ENCODE peak calls at places on chromosome 12, in five cellular contexts. M is mammary epithelial cell, G is fibroblast of lung, O is PC-9, X is HCT116. U is an unnamed sample.

GRCh38 chr12:49748306-49748705 is 6.9 kb downstream of the TMBIM6 start:
- DNase-seq in M (no peak), G (no peak), O (no peak), X (no peak), U (peak; percentile 58)

GRCh38 chr12:40152783-40153383 is 47.0 kb upstream of the SLC2A13 start:
- DNase-seq in M (peak; percentile 41), G (peak; percentile 50), O (peak; percentile 29), X (peak; percentile 24), U (no peak)

GRCh38 chr12:26195641-26196423 is 459 bp downstream of the SSPN start:
- DNase-seq in M (peak; percentile 70), G (peak; percentile 52), O (peak; percentile 46), X (no peak), U (peak; percentile 75)

GRCh38 chr12:70660620-70661219 is 23.5 kb upstream of the PTPRB start:
- DNase-seq in M (peak; percentile 93), G (peak; percentile 37), O (peak; percentile 65), X (peak; percentile 18), U (peak; percentile 56)

GRCh38 chr12:71029302-71029701 is 108.8 kb upstream of the PTPRR start:
- DNase-seq in M (no peak), G (no peak), O (no peak), X (no peak), U (no peak)

GRCh38 chr12:40794087-40794486 is 101.8 kb downstream of the CNTN1 start:
- DNase-seq in M (no peak), G (no peak), O (no peak), X (no peak), U (no peak)

GRCh38 chr12:107903377-107904061 is 129.0 kb downstream of the ASCL4 start:
- DNase-seq in M (peak; percentile 23), G (no peak), O (no peak), X (no peak), U (no peak)

GRCh38 chr12:88681271-88681670 is 101.0 kb upstream of the KITLG start:
- DNase-seq in M (no peak), G (no peak), O (no peak), X (no peak), U (no peak)

GRCh38 chr12:23771230-23771949 is 178.1 kb downstream of the SOX5 start:
- DNase-seq in M (no peak), G (no peak), O (no peak), X (no peak), U (no peak)

GRCh38 chr12:4894019-4894418 is 15.7 kb upstream of the KCNA1 start:
- DNase-seq in M (no peak), G (no peak), O (no peak), X (no peak), U (no peak)

GRCh38 chr12:2557589-2557988 is 237.2 kb upstream of the FKBP4 start:
- DNase-seq in M (no peak), G (no peak), O (no peak), X (no peak), U (no peak)

GRCh38 chr12:105993766-105994165 is 145.0 kb downstream of the NUAK1 start:
- DNase-seq in M (no peak), G (no peak), O (no peak), X (no peak), U (no peak)

DNA sequence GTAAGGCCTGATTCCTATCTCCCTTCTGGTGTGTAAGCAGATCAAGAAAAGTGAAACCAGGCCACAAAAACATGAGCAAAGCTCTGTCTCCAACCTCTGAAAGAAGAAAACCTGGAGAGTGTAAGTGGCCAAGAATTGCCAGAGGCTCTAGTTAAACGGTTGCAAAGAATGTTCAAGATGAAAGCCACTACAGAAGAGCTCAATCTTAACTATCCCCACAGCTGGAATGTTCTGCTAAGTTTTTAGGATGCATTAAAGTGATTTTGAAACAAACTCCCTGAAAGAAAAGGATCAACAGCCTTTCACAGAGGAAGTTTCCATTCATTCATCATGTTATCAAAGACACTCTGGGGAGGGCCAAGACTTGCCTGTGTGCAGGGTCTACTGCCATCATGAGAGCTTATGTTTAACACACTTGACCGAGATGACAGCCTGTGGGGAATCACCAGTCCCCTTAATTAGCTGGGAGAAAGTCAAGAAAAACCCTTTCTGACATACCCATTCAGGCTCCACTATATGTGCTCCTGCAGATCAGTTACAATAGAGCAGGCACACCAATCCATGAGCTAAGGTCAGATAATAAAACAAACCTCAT is 128.0 kb upstream of the OVCH1 start:
- DNase-seq in M (no peak), G (peak; percentile 32), O (no peak), X (no peak), U (peak; percentile 3)
- H3K4me2 ChIP-seq in M (no peak overlapping the region), G (no peak overlapping the region), O (no peak overlapping the region), X (no peak overlapping the region), U (no peak overlapping the region)

DNA sequence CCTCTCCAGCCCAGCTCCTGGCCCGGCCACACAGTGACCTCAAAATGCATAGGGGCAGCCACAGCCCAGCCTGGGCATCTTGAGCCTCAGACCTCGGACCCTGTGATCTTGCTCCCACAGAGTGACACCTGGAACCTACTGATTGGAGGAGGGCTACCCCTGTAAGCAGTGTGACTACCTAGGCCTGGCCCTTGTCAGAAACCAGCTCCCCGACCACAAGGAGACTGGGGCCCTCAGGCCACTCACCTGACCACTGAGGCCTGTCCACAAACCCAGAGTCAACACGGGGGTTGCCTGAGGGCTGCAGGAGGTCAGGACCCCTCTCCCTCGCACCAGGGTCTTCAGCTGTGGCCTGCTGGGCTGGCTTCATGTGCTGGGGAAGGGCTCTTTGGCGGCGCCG is 9.0 kb downstream of the ANHX start:
- DNase-seq in M (no peak), G (no peak), O (no peak), X (no peak), U (no peak)
- H3K9me3 ChIP-seq in M (peaks cover 40% of the 10 kb centered on the region), G (no peaks in the 10 kb centered on the region), O (no peaks in the 10 kb centered on the region), X (no peaks in the 10 kb centered on the region), U (peaks cover under 1% of the 10 kb centered on the region)

GRCh38 chr12:131779027-131779426 is 49.2 kb upstream of the MMP17 start:
- DNase-seq in M (no peak), G (no peak), O (no peak), X (no peak), U (no peak)

GRCh38 chr12:131773582-131774221 is 54.5 kb upstream of the MMP17 start:
- DNase-seq in M (no peak), G (no peak), O (no peak), X (no peak), U (no peak)

GRCh38 chr12:131775904-131776889 is 52.0 kb upstream of the MMP17 start:
- DNase-seq in M (no peak), G (no peak), O (no peak), X (no peak), U (no peak)

GRCh38 chr12:131774576-131774975 is 53.6 kb upstream of the MMP17 start:
- DNase-seq in M (no peak), G (no peak), O (no peak), X (no peak), U (no peak)

DNA sequence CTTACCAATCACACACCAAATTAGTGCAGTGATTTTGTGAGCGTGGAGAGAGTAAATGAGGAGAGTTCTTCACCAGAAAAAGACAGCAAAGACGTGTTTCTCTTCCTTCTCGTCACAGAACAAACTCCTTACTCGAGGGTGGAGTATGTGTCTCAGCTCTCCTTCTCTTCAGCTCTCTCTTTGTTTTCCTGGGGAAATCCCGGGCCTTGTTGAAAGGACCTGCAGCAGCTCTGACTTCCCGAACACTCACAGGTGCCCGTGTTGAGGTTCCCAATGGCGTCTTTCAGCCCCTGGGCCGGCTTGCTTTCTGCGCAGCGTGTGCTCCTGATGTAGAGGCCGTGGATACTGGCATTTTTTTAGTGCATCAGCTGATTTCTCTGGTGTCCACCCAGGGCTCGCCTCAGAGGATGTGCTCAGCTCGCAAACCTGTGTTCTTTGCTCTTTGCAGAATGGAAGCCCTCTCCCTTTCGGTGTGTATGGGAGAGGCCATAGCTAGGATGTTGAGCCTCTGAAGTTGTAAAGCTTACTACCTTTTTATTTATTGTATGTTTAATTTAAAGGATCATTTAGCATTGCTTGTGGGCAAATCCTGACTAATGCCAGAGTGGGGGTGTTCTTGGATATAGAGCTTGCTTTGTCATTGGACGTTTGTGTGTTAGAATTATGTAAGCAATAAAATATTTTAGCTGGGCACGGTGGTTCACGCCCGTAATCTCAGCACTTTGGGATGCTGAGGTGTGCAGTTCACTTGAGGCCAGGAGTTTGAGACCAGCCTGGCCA is 52.9 kb upstream of the MMP17 start:
- DNase-seq in M (peak; percentile 58), G (no peak), O (no peak), X (no peak), U (no peak)
- H3K4me2 ChIP-seq in M (no peak overlapping the region), G (no peak overlapping the region), O (no peak overlapping the region), X (no peak overlapping the region), U (no peak overlapping the region)

GRCh38 chr12:18658829-18659228 is 79.0 kb downstream of the PLCZ1 start:
- DNase-seq in M (no peak), G (no peak), O (no peak), X (no peak), U (no peak)

GRCh38 chr12:18653465-18653864 is 84.3 kb downstream of the PLCZ1 start:
- DNase-seq in M (no peak), G (no peak), O (no peak), X (no peak), U (no peak)

GRCh38 chr12:18655351-18655750 is 82.5 kb downstream of the PLCZ1 start:
- DNase-seq in M (no peak), G (no peak), O (no peak), X (no peak), U (no peak)

GRCh38 chr12:18658179-18658578 is 79.6 kb downstream of the PLCZ1 start:
- DNase-seq in M (no peak), G (no peak), O (no peak), X (no peak), U (no peak)
- H3K9me3 ChIP-seq in M (no peaks in the 10 kb centered on the region), G (no peaks in the 10 kb centered on the region), O (no peaks in the 10 kb centered on the region), X (no peaks in the 10 kb centered on the region), U (no peaks in the 10 kb centered on the region)

DNA sequence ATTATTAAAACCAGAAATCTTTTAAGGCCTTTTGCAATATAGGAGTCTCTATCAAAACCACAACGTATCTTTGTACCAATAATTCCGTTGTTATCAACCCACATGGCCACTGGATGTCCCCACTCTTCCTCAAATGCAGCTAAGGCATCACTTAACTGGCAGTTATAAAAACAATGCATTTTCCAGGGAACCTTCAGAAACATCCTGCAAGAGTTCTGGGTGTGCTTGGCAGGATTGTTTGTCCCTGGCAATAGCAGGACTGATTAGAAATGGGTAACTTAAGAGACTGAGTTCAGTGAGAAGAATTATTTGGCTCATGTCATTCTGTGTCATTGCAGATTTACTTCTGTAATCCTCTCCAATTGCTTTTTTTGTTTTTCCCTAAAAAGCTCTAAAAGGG is 112.0 kb downstream of the SLC15A5 start:
- DNase-seq in M (peak; percentile 27), G (peak; percentile 63), O (peak; percentile 53), X (peak; percentile 27), U (no peak)
- H3K4me2 ChIP-seq in M (no peak overlapping the region), G (no peak overlapping the region), O (no peak overlapping the region), X (no peak overlapping the region), U (no peak overlapping the region)

GRCh38 chr12:34400986-34401658 is 378.8 kb downstream of the ALG10 start:
- DNase-seq in M (no peak), G (no peak), O (peak; percentile 1), X (no peak), U (peak; percentile 70)

GRCh38 chr12:34401659-34402227 is 379.4 kb downstream of the ALG10 start:
- DNase-seq in M (no peak), G (no peak), O (peak; percentile 1), X (no peak), U (no peak)

GRCh38 chr12:34398706-34399630 is 376.7 kb downstream of the ALG10 start:
- DNase-seq in M (no peak), G (no peak), O (peak; percentile 0), X (no peak), U (peak; percentile 60)

GRCh38 chr12:34399631-34400422 is 377.5 kb downstream of the ALG10 start:
- DNase-seq in M (no peak), G (no peak), O (peak; percentile 0), X (no peak), U (no peak)

GRCh38 chr12:34400423-34400881 is 378.2 kb downstream of the ALG10 start:
- DNase-seq in M (no peak), G (no peak), O (peak; percentile 0), X (no peak), U (peak; percentile 17)
- H3K9me3 ChIP-seq in M (peaks cover 49% of the 10 kb centered on the region), G (no peaks in the 10 kb centered on the region), O (no peaks in the 10 kb centered on the region), X (no peaks in the 10 kb centered on the region), U (no peaks in the 10 kb centered on the region)